ENCODE peak calls at places on chromosomes 12 and 14, in five cellular contexts. Y, B, X, O and I are unnamed samples.

GRCh38 chr14:21302013-21302857 is 22.4 kb downstream of the RPGRIP1 start:
- DNase-seq in X (no peak), Y (no peak), O (no peak), B (no peak), I (no peak)

GRCh38 chr12:124753230-124753595 is 110.5 kb downstream of the SCARB1 start:
- DNase-seq in O (no peak), Y (no peak), X (no peak), B (no peak), I (no peak)

GRCh38 chr12:7959278-7960063 is 23.5 kb upstream of the SLC2A3 start:
- DNase-seq in B (peak; percentile 47), Y (peak; percentile 35), O (peak; percentile 97), X (peak; percentile 69), I (no peak)

GRCh38 chr12:107670999-107671643 is 14.5 kb upstream of the PWP1 start:
- DNase-seq in X (no peak), O (peak; percentile 86), B (peak; percentile 54), Y (peak; percentile 2), I (no peak)

GRCh38 chr14:56949828-56950227 is 139.5 kb upstream of the OTX2 start:
- DNase-seq in O (no peak), B (no peak), Y (no peak), X (no peak), I (no peak)

GRCh38 chr14:21268612-21269251 is 510 bp downstream of the HNRNPC start:
- DNase-seq in Y (peak; percentile 73), O (peak; percentile 79), B (no peak), X (no peak), I (no peak)

GRCh38 chr12:110310754-110311153 is 29.7 kb downstream of the ATP2A2 start:
- DNase-seq in O (no peak), B (no peak), Y (peak; percentile 24), X (no peak), I (no peak)

GRCh38 chr12:88946377-88946997 is 366.2 kb upstream of the KITLG start:
- DNase-seq in X (no peak), Y (peak; percentile 93), B (no peak), O (no peak), I (no peak)

GRCh38 chr12:112381421-112381897 is 772 bp downstream of the HECTD4 start:
- DNase-seq in Y (peak; percentile 24), O (no peak), X (peak; percentile 69), B (peak; percentile 48), I (no peak)

GRCh38 chr12:124917841-124918621 is 3.6 kb upstream of the UBC start:
- DNase-seq in X (peak; percentile 78), O (no peak), Y (no peak), B (no peak), I (no peak)

GRCh38 chr12:56988207-56988739 is 18.1 kb downstream of the ZBTB39 start:
- DNase-seq in X (no peak), O (peak; percentile 57), Y (peak; percentile 46), B (no peak), I (no peak)

GRCh38 chr12:75020068-75020557 is 189.5 kb downstream of the KCNC2 start:
- DNase-seq in Y (peak; percentile 8), X (no peak), B (no peak), O (peak; percentile 4), I (no peak)

GRCh38 chr12:121793501-121793835 is at the start of gene RHOF:
- DNase-seq in B (no peak), Y (no peak), O (peak; percentile 83), X (peak; percentile 77), I (peak; percentile 86)

GRCh38 chr12:48183876-48184548 is 568 bp downstream of the CCDC184 start:
- DNase-seq in B (no peak), X (no peak), O (peak; percentile 54), Y (no peak), I (no peak)

GRCh38 chr12:89357297-89357730 is 5.0 kb upstream of the DUSP6 start:
- DNase-seq in X (no peak), O (no peak), Y (no peak), B (peak; percentile 89), I (no peak)

GRCh38 chr12:78040111-78040510 is 209.4 kb downstream of the NAV3 start:
- DNase-seq in O (no peak), B (no peak), Y (no peak), X (no peak), I (no peak)

GRCh38 chr12:120700863-120701262 is 9.4 kb upstream of the UNC119B start:
- DNase-seq in O (no peak), Y (no peak), X (no peak), B (no peak), I (no peak)

GRCh38 chr12:1108276-1108675 is 117.3 kb downstream of the ERC1 start:
- DNase-seq in O (no peak), Y (no peak), B (no peak), X (no peak), I (no peak)

GRCh38 chr12:55828357-55828756 is 1.0 kb downstream of the DNAJC14 start:
- DNase-seq in Y (no peak), X (no peak), B (no peak), O (no peak), I (no peak)

GRCh38 chr12:28830491-28830890 is 318.6 kb upstream of the FAR2 start:
- DNase-seq in B (no peak), X (no peak), Y (no peak), O (peak; percentile 63), I (no peak)

DNA sequence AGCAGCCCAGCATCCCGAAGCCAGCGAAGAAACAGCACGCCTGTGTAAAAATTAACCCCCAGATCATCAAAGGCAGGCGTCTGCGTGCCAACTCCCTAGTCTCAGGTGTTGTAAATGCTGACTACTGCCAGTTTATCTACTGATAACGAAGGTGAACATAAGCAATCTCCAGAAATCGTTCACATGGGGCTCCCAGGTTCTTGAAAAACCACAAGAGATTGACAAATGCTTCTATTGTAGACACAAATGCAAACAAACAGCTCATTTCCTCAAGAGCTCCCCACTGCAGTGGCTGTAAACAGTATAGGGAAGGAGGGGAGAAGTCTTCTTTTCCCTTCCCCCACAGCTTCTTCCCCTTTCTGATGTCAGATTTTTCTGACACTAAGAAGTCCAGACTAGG is 5.3 kb upstream of the PLEKHG3 start:
- DNase-seq in B (no peak), O (no peak), Y (peak; percentile 73), X (no peak), I (no peak)
- H3K27ac ChIP-seq in B (no peak overlapping the region), O (peak overlapping the region; percentile 7), Y (no peak overlapping the region), X (no peak overlapping the region), I (no peak overlapping the region)

GRCh38 chr14:60722836-60723217 is 1.3 kb downstream of the SIX4 start:
- DNase-seq in B (no peak), O (peak; percentile 77), Y (no peak), X (no peak), I (peak; percentile 61)
- H3K27me3 ChIP-seq in B (no peaks in the 10 kb centered on the region), O (peaks cover 6% of the 10 kb centered on the region), Y (peaks cover 5% of the 10 kb centered on the region), X (no peaks in the 10 kb centered on the region), I (peaks cover 44% of the 10 kb centered on the region)

GRCh38 chr12:91442535-91442934 is 259.9 kb upstream of the DCN start:
- DNase-seq in O (no peak), X (no peak), B (no peak), Y (no peak), I (no peak)

GRCh38 chr12:91441236-91441635 is 258.6 kb upstream of the DCN start:
- DNase-seq in Y (no peak), B (no peak), O (no peak), X (no peak), I (no peak)

GRCh38 chr12:91441996-91442395 is 259.4 kb upstream of the DCN start:
- DNase-seq in B (no peak), Y (no peak), X (no peak), O (peak; percentile 19), I (no peak)
- H3K27ac ChIP-seq in B (no peak overlapping the region), Y (no peak overlapping the region), X (no peak overlapping the region), O (no peak overlapping the region), I (no peak overlapping the region)

GRCh38 chr14:24110485-24110884 is 4.1 kb upstream of the DCAF11 start:
- DNase-seq in Y (no peak), B (no peak), X (no peak), O (no peak), I (no peak)

GRCh38 chr14:24103451-24103850 is 9.3 kb downstream of the PCK2 start:
- DNase-seq in X (no peak), Y (no peak), O (no peak), B (no peak), I (no peak)

GRCh38 chr14:24108336-24108874 is 6.2 kb upstream of the DCAF11 start:
- DNase-seq in O (no peak), Y (no peak), B (no peak), X (no peak), I (no peak)

GRCh38 chr14:24110060-24110459 is 4.5 kb upstream of the DCAF11 start:
- DNase-seq in B (no peak), Y (no peak), X (no peak), O (no peak), I (no peak)

DNA sequence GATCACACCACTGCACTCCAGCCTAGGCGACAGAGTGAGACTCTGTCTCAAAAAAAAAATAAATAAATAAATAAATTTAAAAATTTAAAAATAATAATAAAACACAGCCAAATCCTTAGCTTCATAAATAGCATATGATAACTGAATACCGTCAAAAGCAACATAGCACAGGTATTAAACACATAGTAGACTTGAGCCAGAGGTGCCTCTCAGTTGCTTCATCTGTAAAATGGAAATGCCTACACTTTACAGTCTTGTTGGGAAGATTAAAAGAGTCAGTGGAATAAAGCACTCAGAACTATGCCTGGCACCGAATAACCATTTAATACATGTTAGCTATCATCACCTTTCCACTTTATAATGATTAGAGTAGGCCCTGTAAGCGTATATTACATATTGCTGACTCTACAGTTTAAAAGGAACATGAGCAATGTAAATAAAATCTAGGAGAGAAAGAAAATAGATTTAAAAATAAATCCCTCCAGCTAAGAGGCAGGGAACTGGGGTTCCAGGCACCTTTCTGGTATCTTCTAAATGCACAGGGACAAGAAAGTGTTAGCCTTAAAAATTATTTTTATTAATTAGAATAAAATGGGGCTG is 7.8 kb upstream of the DCAF11 start:
- DNase-seq in B (no peak), X (no peak), O (no peak), Y (no peak), I (no peak)
- H3K27me3 ChIP-seq in B (no peaks in the 10 kb centered on the region), X (no peaks in the 10 kb centered on the region), O (no peaks in the 10 kb centered on the region), Y (no peaks in the 10 kb centered on the region), I (no peaks in the 10 kb centered on the region)

GRCh38 chr12:69480698-69481097 is 10.5 kb downstream of the FRS2 start:
- DNase-seq in Y (no peak), X (no peak), B (no peak), O (no peak), I (no peak)

GRCh38 chr12:69479675-69480074 is 9.5 kb downstream of the FRS2 start:
- DNase-seq in Y (no peak), X (no peak), B (no peak), O (no peak), I (no peak)

GRCh38 chr12:69475237-69475984 is 5.2 kb downstream of the FRS2 start:
- DNase-seq in Y (peak; percentile 75), O (peak; percentile 24), B (no peak), X (peak; percentile 44), I (no peak)

GRCh38 chr12:69473229-69473628 is 3.0 kb downstream of the FRS2 start:
- DNase-seq in O (no peak), X (no peak), Y (no peak), B (no peak), I (no peak)

GRCh38 chr12:69476276-69477017 is 6.3 kb downstream of the FRS2 start:
- DNase-seq in O (no peak), B (no peak), Y (peak; percentile 32), X (no peak), I (no peak)
- H3K27ac ChIP-seq in O (no peak overlapping the region), B (no peak overlapping the region), Y (no peak overlapping the region), X (no peak overlapping the region), I (peak overlapping the region; percentile 63)